ENCODE peak calls at places on chromosomes 7 and 10, in eight cellular contexts. One of them, this sample, is unnamed.

GRCh38 chr7:79553811-79554555 is 100.5 kb upstream of the MAGI2 start:
- DNase-seq in stomach: no peak
- DNase-seq in GM20000: no peak
- DNase-seq in thoracic aorta: no peak
- DNase-seq in GM23338: no peak
- DNase-seq in nephron progenitor cell: no peak
- DNase-seq in CD8-positive, alpha-beta T cell: no peak
- DNase-seq in astrocyte: peak; percentile 3
- DNase-seq in this sample: no peak

GRCh38 chr10:48503293-48503911 is 101.5 kb downstream of the ARHGAP22 start:
- DNase-seq in stomach: peak; percentile 19
- DNase-seq in GM20000: no peak
- DNase-seq in thoracic aorta: no peak
- DNase-seq in GM23338: no peak
- DNase-seq in nephron progenitor cell: no peak
- DNase-seq in CD8-positive, alpha-beta T cell: no peak
- DNase-seq in astrocyte: no peak
- DNase-seq in this sample: no peak

GRCh38 chr10:43354325-43354635 is 17.2 kb upstream of the FXYD4 start:
- DNase-seq in stomach: no peak
- DNase-seq in GM20000: no peak
- DNase-seq in thoracic aorta: no peak
- DNase-seq in GM23338: no peak
- DNase-seq in nephron progenitor cell: no peak
- DNase-seq in CD8-positive, alpha-beta T cell: no peak
- DNase-seq in astrocyte: no peak
- DNase-seq in this sample: no peak

GRCh38 chr7:594212-594913 is 74.7 kb upstream of the PDGFA start:
- DNase-seq in stomach: no peak
- DNase-seq in GM20000: no peak
- DNase-seq in thoracic aorta: no peak
- DNase-seq in GM23338: no peak
- DNase-seq in nephron progenitor cell: no peak
- DNase-seq in CD8-positive, alpha-beta T cell: no peak
- DNase-seq in astrocyte: no peak
- DNase-seq in this sample: no peak

GRCh38 chr10:46787321-46787615 is 124.0 kb upstream of the PTPN20 start:
- DNase-seq in stomach: no peak
- DNase-seq in GM20000: peak; percentile 6
- DNase-seq in thoracic aorta: no peak
- DNase-seq in GM23338: no peak
- DNase-seq in nephron progenitor cell: peak; percentile 3
- DNase-seq in CD8-positive, alpha-beta T cell: peak; percentile 33
- DNase-seq in astrocyte: peak; percentile 61
- DNase-seq in this sample: no peak

GRCh38 chr7:45106820-45107219 is 4.7 kb downstream of the TBRG4 start:
- DNase-seq in stomach: no peak
- DNase-seq in GM20000: no peak
- DNase-seq in thoracic aorta: no peak
- DNase-seq in GM23338: no peak
- DNase-seq in nephron progenitor cell: no peak
- DNase-seq in CD8-positive, alpha-beta T cell: no peak
- DNase-seq in astrocyte: no peak
- DNase-seq in this sample: no peak

GRCh38 chr10:128898916-128899195 is 568.2 kb upstream of the MGMT start:
- DNase-seq in stomach: no peak
- DNase-seq in GM20000: no peak
- DNase-seq in thoracic aorta: no peak
- DNase-seq in GM23338: no peak
- DNase-seq in nephron progenitor cell: no peak
- DNase-seq in CD8-positive, alpha-beta T cell: no peak
- DNase-seq in astrocyte: no peak
- DNase-seq in this sample: no peak

GRCh38 chr10:69425513-69426298 is 9.0 kb upstream of the TACR2 start:
- DNase-seq in stomach: peak; percentile 77
- DNase-seq in GM20000: no peak
- DNase-seq in thoracic aorta: no peak
- DNase-seq in GM23338: no peak
- DNase-seq in nephron progenitor cell: no peak
- DNase-seq in CD8-positive, alpha-beta T cell: peak; percentile 65
- DNase-seq in astrocyte: no peak
- DNase-seq in this sample: no peak

GRCh38 chr7:158301221-158301620 is 286.4 kb downstream of the PTPRN2 start:
- DNase-seq in stomach: peak; percentile 9
- DNase-seq in GM20000: no peak
- DNase-seq in thoracic aorta: no peak
- DNase-seq in GM23338: no peak
- DNase-seq in nephron progenitor cell: no peak
- DNase-seq in CD8-positive, alpha-beta T cell: no peak
- DNase-seq in astrocyte: peak; percentile 44
- DNase-seq in this sample: no peak

GRCh38 chr7:40673285-40673684 is 538.5 kb downstream of the SUGCT start:
- DNase-seq in stomach: no peak
- DNase-seq in GM20000: no peak
- DNase-seq in thoracic aorta: no peak
- DNase-seq in GM23338: no peak
- DNase-seq in nephron progenitor cell: no peak
- DNase-seq in CD8-positive, alpha-beta T cell: no peak
- DNase-seq in astrocyte: peak; percentile 83
- DNase-seq in this sample: no peak

GRCh38 chr10:21162948-21163347 is 265.8 kb upstream of the NEBL start:
- DNase-seq in stomach: no peak
- DNase-seq in GM20000: no peak
- DNase-seq in thoracic aorta: no peak
- DNase-seq in GM23338: no peak
- DNase-seq in nephron progenitor cell: no peak
- DNase-seq in CD8-positive, alpha-beta T cell: no peak
- DNase-seq in astrocyte: no peak
- DNase-seq in this sample: no peak

GRCh38 chr10:61757525-61758397 is 95.0 kb downstream of the CABCOCO1 start:
- DNase-seq in stomach: no peak
- DNase-seq in GM20000: no peak
- DNase-seq in thoracic aorta: no peak
- DNase-seq in GM23338: no peak
- DNase-seq in nephron progenitor cell: no peak
- DNase-seq in CD8-positive, alpha-beta T cell: no peak
- DNase-seq in astrocyte: peak; percentile 64
- DNase-seq in this sample: no peak

GRCh38 chr7:2050511-2050866 is 182.3 kb downstream of the MAD1L1 start:
- DNase-seq in stomach: no peak
- DNase-seq in GM20000: no peak
- DNase-seq in thoracic aorta: no peak
- DNase-seq in GM23338: no peak
- DNase-seq in nephron progenitor cell: no peak
- DNase-seq in CD8-positive, alpha-beta T cell: no peak
- DNase-seq in astrocyte: no peak
- DNase-seq in this sample: no peak

GRCh38 chr7:118080947-118081346 is 103.0 kb upstream of the LSM8 start:
- DNase-seq in stomach: no peak
- DNase-seq in GM20000: peak; percentile 37
- DNase-seq in thoracic aorta: no peak
- DNase-seq in GM23338: peak; percentile 43
- DNase-seq in nephron progenitor cell: no peak
- DNase-seq in CD8-positive, alpha-beta T cell: no peak
- DNase-seq in astrocyte: peak; percentile 83
- DNase-seq in this sample: no peak

GRCh38 chr7:26340476-26341018 is 48.9 kb downstream of the SNX10 start:
- DNase-seq in stomach: no peak
- DNase-seq in GM20000: no peak
- DNase-seq in thoracic aorta: no peak
- DNase-seq in GM23338: no peak
- DNase-seq in nephron progenitor cell: no peak
- DNase-seq in CD8-positive, alpha-beta T cell: no peak
- DNase-seq in astrocyte: no peak
- DNase-seq in this sample: no peak

GRCh38 chr10:9243861-9244515 is 1189.5 kb downstream of the GATA3 start:
- DNase-seq in stomach: no peak
- DNase-seq in GM20000: no peak
- DNase-seq in thoracic aorta: no peak
- DNase-seq in GM23338: no peak
- DNase-seq in nephron progenitor cell: no peak
- DNase-seq in CD8-positive, alpha-beta T cell: no peak
- DNase-seq in astrocyte: peak; percentile 4
- DNase-seq in this sample: no peak

GRCh38 chr7:82818091-82818620 is 344.5 kb downstream of the PCLO start:
- DNase-seq in stomach: no peak
- DNase-seq in GM20000: no peak
- DNase-seq in thoracic aorta: no peak
- DNase-seq in GM23338: peak; percentile 61
- DNase-seq in nephron progenitor cell: no peak
- DNase-seq in CD8-positive, alpha-beta T cell: no peak
- DNase-seq in astrocyte: no peak
- DNase-seq in this sample: no peak

GRCh38 chr7:99834382-99834781 is 6.6 kb downstream of the CYP3A43 start:
- DNase-seq in stomach: no peak
- DNase-seq in GM20000: no peak
- DNase-seq in thoracic aorta: no peak
- DNase-seq in GM23338: no peak
- DNase-seq in nephron progenitor cell: no peak
- DNase-seq in CD8-positive, alpha-beta T cell: no peak
- DNase-seq in astrocyte: no peak
- DNase-seq in this sample: no peak

GRCh38 chr10:46525177-46525823 is 31.2 kb downstream of the GPRIN2 start:
- DNase-seq in stomach: peak; percentile 24
- DNase-seq in GM20000: no peak
- DNase-seq in thoracic aorta: no peak
- DNase-seq in GM23338: no peak
- DNase-seq in nephron progenitor cell: peak; percentile 15
- DNase-seq in CD8-positive, alpha-beta T cell: no peak
- DNase-seq in astrocyte: peak; percentile 94
- DNase-seq in this sample: no peak

GRCh38 chr7:18125536-18125935 is 97.9 kb upstream of the PRPS1L1 start:
- DNase-seq in stomach: no peak
- DNase-seq in GM20000: no peak
- DNase-seq in thoracic aorta: no peak
- DNase-seq in GM23338: no peak
- DNase-seq in nephron progenitor cell: no peak
- DNase-seq in CD8-positive, alpha-beta T cell: no peak
- DNase-seq in astrocyte: peak; percentile 14
- DNase-seq in this sample: no peak

GRCh38 chr10:89398003-89398749 is 5.8 kb downstream of the IFIT1 start:
- DNase-seq in stomach: no peak
- DNase-seq in GM20000: no peak
- DNase-seq in thoracic aorta: no peak
- DNase-seq in GM23338: no peak
- DNase-seq in nephron progenitor cell: no peak
- DNase-seq in CD8-positive, alpha-beta T cell: no peak
- DNase-seq in astrocyte: no peak
- DNase-seq in this sample: no peak

DNA sequence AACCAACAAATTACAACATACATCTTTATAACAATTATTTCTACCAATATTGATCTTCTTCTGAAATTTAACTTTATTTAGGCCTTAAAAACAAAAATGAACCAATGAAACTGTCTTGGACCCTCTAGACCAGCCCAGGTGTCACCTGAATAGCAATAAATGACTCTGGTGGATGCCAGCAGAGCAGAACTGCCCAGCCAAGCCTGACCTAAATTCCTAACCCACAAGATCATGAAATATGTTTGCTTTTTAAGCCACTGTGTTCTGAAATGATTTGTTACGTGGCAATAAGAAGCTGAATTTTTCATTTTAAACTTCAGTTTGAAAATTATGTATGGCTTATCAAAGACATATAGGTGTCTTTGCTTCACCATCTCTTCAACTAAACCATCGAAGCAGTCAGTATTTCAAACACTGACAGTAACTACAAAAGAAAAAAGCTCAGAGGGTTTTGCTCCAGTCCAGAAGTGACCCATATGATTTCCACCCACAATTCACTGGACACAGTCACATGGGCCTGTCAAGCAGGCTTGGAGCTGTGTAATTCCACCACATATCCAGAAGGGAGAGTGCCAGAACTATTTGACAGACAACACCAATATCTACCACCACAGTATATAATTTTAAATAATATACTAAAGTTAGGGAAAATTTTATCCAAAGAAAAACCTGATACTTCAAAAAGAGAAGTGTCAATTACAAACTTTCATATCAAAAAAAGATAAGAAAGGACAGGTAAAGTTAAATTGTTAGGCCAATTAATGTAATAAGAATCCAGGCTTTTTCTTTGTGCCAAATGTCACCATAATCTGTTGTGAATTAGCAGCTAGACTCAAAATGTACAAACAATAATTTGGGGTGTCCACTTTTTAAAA is 94.5 kb downstream of the KMT2C start:
- DNase-seq in stomach: peak; percentile 43
- DNase-seq in GM20000: no peak
- DNase-seq in thoracic aorta: no peak
- DNase-seq in GM23338: peak; percentile 28
- DNase-seq in nephron progenitor cell: peak; percentile 11
- DNase-seq in CD8-positive, alpha-beta T cell: no peak
- DNase-seq in astrocyte: peak; percentile 52
- DNase-seq in this sample: no peak
- TF ChIP-seq CTCF in stomach: no peak
- TF ChIP-seq CTCF in GM20000: peak; percentile 9
- TF ChIP-seq CTCF in thoracic aorta: peak; percentile 36
- TF ChIP-seq CTCF in GM23338: peak; percentile 55
- TF ChIP-seq CTCF in nephron progenitor cell: peak; percentile 42
- TF ChIP-seq CTCF in CD8-positive, alpha-beta T cell: no peak
- TF ChIP-seq CTCF in astrocyte: peak; percentile 48
- TF ChIP-seq CTCF in this sample: peak; percentile 63

GRCh38 chr7:28782362-28782761 is 175.8 kb downstream of the TRIL start:
- DNase-seq in stomach: no peak
- DNase-seq in GM20000: no peak
- DNase-seq in thoracic aorta: no peak
- DNase-seq in GM23338: no peak
- DNase-seq in nephron progenitor cell: no peak
- DNase-seq in CD8-positive, alpha-beta T cell: no peak
- DNase-seq in astrocyte: no peak
- DNase-seq in this sample: no peak
- TF ChIP-seq CTCF in stomach: no peak
- TF ChIP-seq CTCF in GM20000: no peak
- TF ChIP-seq CTCF in thoracic aorta: no peak
- TF ChIP-seq CTCF in GM23338: no peak
- TF ChIP-seq CTCF in nephron progenitor cell: no peak
- TF ChIP-seq CTCF in CD8-positive, alpha-beta T cell: no peak
- TF ChIP-seq CTCF in astrocyte: no peak
- TF ChIP-seq CTCF in this sample: no peak

DNA sequence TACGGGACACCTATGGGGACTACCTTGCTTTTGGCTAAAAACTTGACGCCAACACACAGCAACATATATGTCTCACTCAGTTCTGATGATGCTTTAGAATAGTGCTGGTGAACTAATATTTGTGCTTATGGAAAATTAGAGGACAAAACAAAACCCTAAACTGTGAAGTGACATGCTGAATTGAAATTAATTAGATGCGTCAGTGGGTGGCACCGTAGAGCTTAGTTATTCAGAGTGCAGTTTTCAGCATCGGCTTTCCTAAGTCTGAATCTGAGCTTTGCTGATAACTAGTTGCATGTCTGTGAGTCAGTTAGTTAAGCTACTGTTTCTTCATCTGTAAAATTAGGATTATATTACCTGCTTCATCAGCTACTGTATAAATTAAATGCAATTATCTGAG is 245.0 kb upstream of the SORCS1 start:
- DNase-seq in stomach: no peak
- DNase-seq in GM20000: peak; percentile 8
- DNase-seq in thoracic aorta: no peak
- DNase-seq in GM23338: peak; percentile 61
- DNase-seq in nephron progenitor cell: no peak
- DNase-seq in CD8-positive, alpha-beta T cell: no peak
- DNase-seq in astrocyte: peak; percentile 1
- DNase-seq in this sample: no peak
- TF ChIP-seq CTCF in stomach: no peak
- TF ChIP-seq CTCF in GM20000: peak; percentile 31
- TF ChIP-seq CTCF in thoracic aorta: no peak
- TF ChIP-seq CTCF in GM23338: peak; percentile 66
- TF ChIP-seq CTCF in nephron progenitor cell: no peak
- TF ChIP-seq CTCF in CD8-positive, alpha-beta T cell: no peak
- TF ChIP-seq CTCF in astrocyte: no peak
- TF ChIP-seq CTCF in this sample: peak; percentile 25

GRCh38 chr10:19817251-19818046 is 1.2 kb downstream of the PLXDC2 start:
- DNase-seq in stomach: no peak
- DNase-seq in GM20000: peak; percentile 14
- DNase-seq in thoracic aorta: no peak
- DNase-seq in GM23338: peak; percentile 81
- DNase-seq in nephron progenitor cell: peak; percentile 52
- DNase-seq in CD8-positive, alpha-beta T cell: no peak
- DNase-seq in astrocyte: no peak
- DNase-seq in this sample: no peak
- TF ChIP-seq CTCF in stomach: no peak
- TF ChIP-seq CTCF in GM20000: no peak
- TF ChIP-seq CTCF in thoracic aorta: no peak
- TF ChIP-seq CTCF in GM23338: peak; percentile 51
- TF ChIP-seq CTCF in nephron progenitor cell: no peak
- TF ChIP-seq CTCF in CD8-positive, alpha-beta T cell: no peak
- TF ChIP-seq CTCF in astrocyte: no peak
- TF ChIP-seq CTCF in this sample: peak; percentile 30